ENCODE peak calls at places on chromosomes 16 and 17, in five cellular contexts. O, T, N, I and S are unnamed samples.

GRCh38 chr16:88686062-88686438 is 257 bp downstream of the SNAI3 start:
- DNase-seq in O (no peak), N (no peak), T (no peak), I (no peak), S (peak)

GRCh38 chr17:32519769-32520701 is 33.2 kb downstream of the CDK5R1 start:
- DNase-seq in I (no peak), N (no peak), T (no peak), O (peak), S (peak)

GRCh38 chr16:70693231-70693671 is 7.4 kb upstream of the MTSS2 start:
- DNase-seq in N (no peak), O (no peak), T (no peak), I (no peak), S (no peak)

GRCh38 chr17:57674894-57675293 is 70.2 kb downstream of the CCDC182 start:
- DNase-seq in O (no peak), N (no peak), T (no peak), I (no peak), S (no peak)

GRCh38 chr17:1123397-1124237 is 56.2 kb downstream of the ABR start:
- DNase-seq in N (no peak), T (no peak), O (peak), I (no peak), S (no peak)

GRCh38 chr16:81261049-81261648 is 22.7 kb downstream of the BCO1 start:
- DNase-seq in I (no peak), N (peak), T (peak), O (no peak), S (peak)

GRCh38 chr16:70159355-70160348 is 13.9 kb upstream of the CLEC18C start:
- DNase-seq in I (no peak), O (no peak), T (no peak), N (no peak), S (peak)

GRCh38 chr16:58418601-58419000 is 26.3 kb downstream of the GINS3 start:
- DNase-seq in T (no peak), O (no peak), I (no peak), N (no peak), S (no peak)

GRCh38 chr17:1329745-1330343 is 50.4 kb downstream of the TRARG1 start:
- DNase-seq in N (no peak), O (no peak), I (no peak), T (no peak), S (no peak)

GRCh38 chr17:39963826-39964225 is 1.0 kb downstream of the GSDMA start:
- DNase-seq in N (no peak), I (no peak), O (no peak), T (no peak), S (no peak)

GRCh38 chr17:43576563-43577229 is 30.6 kb upstream of the ETV4 start:
- DNase-seq in N (peak), I (peak), T (peak), O (peak), S (peak)

GRCh38 chr17:51764387-51764971 is 394.0 kb downstream of the CA10 start:
- DNase-seq in T (peak), O (peak), I (peak), N (peak), S (no peak)

GRCh38 chr16:67199011-67199807 is at the start of gene ELMO3:
- DNase-seq in I (no peak), O (peak), N (no peak), T (no peak), S (no peak)

GRCh38 chr17:44279586-44280344 is 11.8 kb upstream of the SLC4A1 start:
- DNase-seq in T (peak), O (no peak), I (no peak), N (no peak), S (no peak)

GRCh38 chr17:48457080-48457836 is 27.2 kb upstream of the SKAP1 start:
- DNase-seq in T (peak), O (peak), N (peak), I (peak), S (peak)

GRCh38 chr16:67528870-67529638 is 425 bp downstream of the RIPOR1 start:
- DNase-seq in T (peak), O (no peak), I (no peak), N (no peak), S (no peak)

GRCh38 chr16:83967838-83968482 is at the start of gene NECAB2:
- DNase-seq in N (peak), I (no peak), O (no peak), T (peak), S (peak)

GRCh38 chr16:88796278-88796677 is 7.3 kb upstream of the CDT1 start:
- DNase-seq in I (no peak), O (no peak), T (no peak), N (no peak), S (no peak)

GRCh38 chr17:36972905-36973304 is 24.2 kb downstream of the AATF start:
- DNase-seq in N (no peak), I (no peak), T (no peak), O (no peak), S (no peak)